ENCODE peak calls at places on chromosomes 6 and 20, in five cellular contexts. One of them, this sample, is unnamed.

GRCh38 chr6:150894935-150895686 is 29.6 kb downstream of the MTHFD1L start:
- DNase-seq in endothelial cell: no peak
- DNase-seq in astrocyte of the cerebellum: peak
- DNase-seq in LNCaP clone FGC: no peak
- DNase-seq in mammary epithelial cell: peak
- DNase-seq in this sample: no peak

GRCh38 chr6:10564975-10565374 is 43.8 kb downstream of the GCNT2 start:
- DNase-seq in astrocyte of the cerebellum: no peak
- DNase-seq in endothelial cell: no peak
- DNase-seq in LNCaP clone FGC: no peak
- DNase-seq in mammary epithelial cell: no peak
- DNase-seq in this sample: no peak

GRCh38 chr6:31728767-31729514 is at the start of gene DDAH2:
- DNase-seq in mammary epithelial cell: no peak
- DNase-seq in LNCaP clone FGC: no peak
- DNase-seq in astrocyte of the cerebellum: no peak
- DNase-seq in endothelial cell: no peak
- DNase-seq in this sample: no peak

GRCh38 chr20:17721802-17722486 is 22.2 kb downstream of the BANF2 start:
- DNase-seq in mammary epithelial cell: no peak
- DNase-seq in endothelial cell: no peak
- DNase-seq in LNCaP clone FGC: peak
- DNase-seq in astrocyte of the cerebellum: no peak
- DNase-seq in this sample: no peak

GRCh38 chr6:30101939-30102700 is 10.8 kb downstream of the TRIM31 start:
- DNase-seq in astrocyte of the cerebellum: peak
- DNase-seq in mammary epithelial cell: peak
- DNase-seq in LNCaP clone FGC: peak
- DNase-seq in endothelial cell: peak
- DNase-seq in this sample: peak

GRCh38 chr20:40547492-40548129 is 141.4 kb downstream of the MAFB start:
- DNase-seq in astrocyte of the cerebellum: no peak
- DNase-seq in endothelial cell: no peak
- DNase-seq in LNCaP clone FGC: no peak
- DNase-seq in mammary epithelial cell: no peak
- DNase-seq in this sample: no peak

GRCh38 chr6:44224154-44224977 is 971 bp downstream of the SLC29A1 start:
- DNase-seq in LNCaP clone FGC: no peak
- DNase-seq in mammary epithelial cell: peak
- DNase-seq in astrocyte of the cerebellum: no peak
- DNase-seq in endothelial cell: no peak
- DNase-seq in this sample: no peak

GRCh38 chr6:37516920-37517405 is 17.3 kb upstream of the CCDC167 start:
- DNase-seq in endothelial cell: no peak
- DNase-seq in astrocyte of the cerebellum: no peak
- DNase-seq in mammary epithelial cell: no peak
- DNase-seq in LNCaP clone FGC: peak
- DNase-seq in this sample: no peak

GRCh38 chr6:28856617-28857000 is 67.2 kb downstream of the TRIM27 start:
- DNase-seq in astrocyte of the cerebellum: no peak
- DNase-seq in LNCaP clone FGC: no peak
- DNase-seq in mammary epithelial cell: no peak
- DNase-seq in endothelial cell: no peak
- DNase-seq in this sample: no peak

GRCh38 chr20:11270566-11270965 is 596.8 kb upstream of the JAG1 start:
- DNase-seq in astrocyte of the cerebellum: no peak
- DNase-seq in endothelial cell: no peak
- DNase-seq in mammary epithelial cell: no peak
- DNase-seq in LNCaP clone FGC: no peak
- DNase-seq in this sample: no peak

GRCh38 chr6:70371454-70372105 is 41.7 kb upstream of the FAM135A start:
- DNase-seq in endothelial cell: no peak
- DNase-seq in astrocyte of the cerebellum: peak
- DNase-seq in mammary epithelial cell: peak
- DNase-seq in LNCaP clone FGC: peak
- DNase-seq in this sample: no peak

GRCh38 chr6:25267662-25268061 is 11.5 kb upstream of the CARMIL1 start:
- DNase-seq in LNCaP clone FGC: no peak
- DNase-seq in endothelial cell: no peak
- DNase-seq in astrocyte of the cerebellum: no peak
- DNase-seq in mammary epithelial cell: no peak
- DNase-seq in this sample: no peak

GRCh38 chr6:70673601-70674000 is 5.9 kb downstream of the SMAP1 start:
- DNase-seq in endothelial cell: no peak
- DNase-seq in LNCaP clone FGC: no peak
- DNase-seq in astrocyte of the cerebellum: no peak
- DNase-seq in mammary epithelial cell: peak
- DNase-seq in this sample: no peak

GRCh38 chr6:169363590-169363989 is 109.9 kb upstream of the THBS2 start:
- DNase-seq in LNCaP clone FGC: no peak
- DNase-seq in endothelial cell: no peak
- DNase-seq in mammary epithelial cell: no peak
- DNase-seq in astrocyte of the cerebellum: no peak
- DNase-seq in this sample: no peak

GRCh38 chr20:53163486-53163885 is 191.3 kb downstream of the TSHZ2 start:
- DNase-seq in astrocyte of the cerebellum: peak
- DNase-seq in mammary epithelial cell: peak
- DNase-seq in endothelial cell: no peak
- DNase-seq in LNCaP clone FGC: no peak
- DNase-seq in this sample: no peak

GRCh38 chr6:2857580-2858337 is 16.1 kb upstream of the SERPINB1 start:
- DNase-seq in endothelial cell: peak
- DNase-seq in astrocyte of the cerebellum: no peak
- DNase-seq in mammary epithelial cell: no peak
- DNase-seq in LNCaP clone FGC: no peak
- DNase-seq in this sample: no peak

GRCh38 chr6:88662163-88662580 is 301.2 kb downstream of the RNGTT start:
- DNase-seq in LNCaP clone FGC: no peak
- DNase-seq in mammary epithelial cell: no peak
- DNase-seq in endothelial cell: no peak
- DNase-seq in astrocyte of the cerebellum: no peak
- DNase-seq in this sample: no peak

GRCh38 chr6:167140589-167141474 is 16.9 kb downstream of the GPR31 start:
- DNase-seq in LNCaP clone FGC: no peak
- DNase-seq in endothelial cell: no peak
- DNase-seq in astrocyte of the cerebellum: no peak
- DNase-seq in mammary epithelial cell: no peak
- DNase-seq in this sample: no peak
- TF ChIP-seq CTCF in LNCaP clone FGC: no peak
- TF ChIP-seq CTCF in endothelial cell: no peak
- TF ChIP-seq CTCF in astrocyte of the cerebellum: no peak
- TF ChIP-seq CTCF in mammary epithelial cell: no peak
- TF ChIP-seq CTCF in this sample: no peak

DNA sequence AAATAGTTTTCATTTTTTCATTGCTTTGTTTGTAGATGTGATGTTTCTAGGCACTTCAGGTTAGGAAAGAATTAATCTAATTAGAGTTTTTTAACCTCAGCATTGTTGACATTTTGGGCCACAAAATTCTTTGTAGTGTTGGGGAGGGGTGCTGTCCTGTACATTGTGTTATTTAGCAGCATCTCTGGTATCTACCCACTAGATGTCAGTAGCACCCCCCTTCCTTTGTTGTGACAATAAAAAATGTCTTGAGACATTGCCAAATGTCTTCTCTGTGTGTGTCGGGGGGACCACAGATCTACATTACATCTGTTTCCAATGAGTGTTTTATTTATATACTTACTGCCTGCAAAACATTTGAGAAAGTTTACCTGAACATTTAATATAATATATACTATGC is 45.6 kb downstream of the EYA4 start:
- DNase-seq in mammary epithelial cell: no peak
- DNase-seq in LNCaP clone FGC: no peak
- DNase-seq in endothelial cell: peak
- DNase-seq in astrocyte of the cerebellum: no peak
- DNase-seq in this sample: no peak
- TF ChIP-seq CTCF in mammary epithelial cell: peak
- TF ChIP-seq CTCF in LNCaP clone FGC: peak
- TF ChIP-seq CTCF in endothelial cell: peak
- TF ChIP-seq CTCF in astrocyte of the cerebellum: peak
- TF ChIP-seq CTCF in this sample: peak

DNA sequence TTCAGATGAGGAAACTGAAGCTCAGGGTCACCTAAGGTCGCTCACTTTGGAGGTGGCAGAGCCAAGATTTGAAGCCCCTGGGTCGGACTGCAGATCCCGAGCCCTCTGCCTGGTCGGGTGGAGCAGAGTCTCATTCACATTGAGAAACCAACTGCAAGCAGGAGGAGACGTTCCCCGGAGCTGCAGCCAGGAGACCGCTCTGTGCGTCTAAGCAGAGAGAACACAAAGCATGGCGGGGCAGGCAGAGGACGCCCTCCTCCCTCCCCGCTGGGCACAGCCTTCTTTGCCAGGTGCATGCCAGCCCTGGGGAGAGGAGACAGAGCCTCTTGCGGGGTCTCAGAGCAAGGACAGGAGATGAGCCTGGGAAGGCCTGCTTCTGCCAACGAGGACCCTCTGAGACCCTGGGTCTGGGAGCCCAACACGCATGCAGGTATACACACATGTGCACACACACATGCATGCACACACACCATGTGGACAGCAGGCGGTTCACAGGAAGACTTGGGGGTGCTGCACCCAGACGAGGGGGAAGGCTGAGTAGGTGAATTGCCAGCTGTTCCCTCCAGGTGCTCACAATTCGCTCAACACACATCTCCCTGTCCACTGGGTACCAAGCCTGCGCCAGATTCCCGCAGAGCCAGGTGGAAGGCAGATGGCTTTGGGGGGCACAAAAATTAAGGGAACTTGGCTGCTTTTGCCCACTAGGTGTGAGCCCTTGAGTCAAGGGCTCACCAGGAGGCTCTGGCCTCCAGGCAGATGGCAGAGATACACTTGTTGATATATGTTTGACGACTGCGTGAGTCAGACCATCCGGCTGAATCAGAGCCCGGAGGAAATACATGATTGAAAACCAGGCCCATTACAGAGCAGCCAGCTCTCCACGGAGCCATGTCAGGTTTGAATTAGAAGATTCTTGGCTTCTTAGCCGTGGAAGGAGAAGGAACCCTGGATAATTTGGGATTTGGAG is 5.5 kb upstream of the NTSR1 start:
- DNase-seq in endothelial cell: no peak
- DNase-seq in LNCaP clone FGC: no peak
- DNase-seq in astrocyte of the cerebellum: peak
- DNase-seq in mammary epithelial cell: peak
- DNase-seq in this sample: no peak
- TF ChIP-seq CTCF in endothelial cell: no peak
- TF ChIP-seq CTCF in LNCaP clone FGC: no peak
- TF ChIP-seq CTCF in astrocyte of the cerebellum: no peak
- TF ChIP-seq CTCF in mammary epithelial cell: peak
- TF ChIP-seq CTCF in this sample: no peak

GRCh38 chr20:4227085-4227821 is 211.9 kb upstream of the RNF24 start:
- DNase-seq in endothelial cell: no peak
- DNase-seq in astrocyte of the cerebellum: no peak
- DNase-seq in mammary epithelial cell: peak
- DNase-seq in LNCaP clone FGC: no peak
- DNase-seq in this sample: no peak
- TF ChIP-seq CTCF in endothelial cell: no peak
- TF ChIP-seq CTCF in astrocyte of the cerebellum: peak
- TF ChIP-seq CTCF in mammary epithelial cell: peak
- TF ChIP-seq CTCF in LNCaP clone FGC: peak
- TF ChIP-seq CTCF in this sample: peak

GRCh38 chr20:23180451-23180921 is 94.4 kb upstream of the CD93 start:
- DNase-seq in endothelial cell: no peak
- DNase-seq in astrocyte of the cerebellum: no peak
- DNase-seq in mammary epithelial cell: no peak
- DNase-seq in LNCaP clone FGC: no peak
- DNase-seq in this sample: no peak

GRCh38 chr20:23179766-23180403 is 93.8 kb upstream of the CD93 start:
- DNase-seq in astrocyte of the cerebellum: no peak
- DNase-seq in endothelial cell: no peak
- DNase-seq in LNCaP clone FGC: no peak
- DNase-seq in mammary epithelial cell: no peak
- DNase-seq in this sample: no peak

GRCh38 chr20:23174821-23175220 is 88.7 kb upstream of the CD93 start:
- DNase-seq in astrocyte of the cerebellum: no peak
- DNase-seq in LNCaP clone FGC: no peak
- DNase-seq in endothelial cell: no peak
- DNase-seq in mammary epithelial cell: no peak
- DNase-seq in this sample: no peak

DNA sequence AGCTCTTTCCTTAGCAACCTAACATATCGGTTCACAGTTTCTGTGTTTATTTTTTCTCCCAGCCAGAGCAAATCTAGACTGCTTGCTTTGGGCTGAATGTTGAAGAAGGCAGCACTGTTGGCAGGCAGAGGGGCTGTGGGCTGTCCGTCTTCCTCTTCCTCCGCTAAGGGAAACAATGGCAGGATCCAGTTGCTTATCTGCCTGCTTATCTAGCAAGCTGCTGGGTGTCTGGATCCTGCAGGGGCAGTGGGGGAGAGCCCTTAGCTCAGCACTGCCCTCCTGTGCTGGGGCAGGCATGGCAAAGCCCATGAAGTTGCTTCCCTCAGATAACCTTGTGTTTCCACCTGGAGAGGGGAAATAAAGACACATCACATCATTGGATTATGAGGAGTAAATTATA is 92.7 kb upstream of the CD93 start:
- DNase-seq in mammary epithelial cell: no peak
- DNase-seq in astrocyte of the cerebellum: no peak
- DNase-seq in LNCaP clone FGC: no peak
- DNase-seq in endothelial cell: peak
- DNase-seq in this sample: no peak
- TF ChIP-seq CTCF in mammary epithelial cell: peak
- TF ChIP-seq CTCF in astrocyte of the cerebellum: no peak
- TF ChIP-seq CTCF in LNCaP clone FGC: no peak
- TF ChIP-seq CTCF in endothelial cell: peak
- TF ChIP-seq CTCF in this sample: no peak